ENCODE peak calls at places on chromosomes 13 and 19, in four cellular contexts. F is A172; J is GF-D8; B is activated naive CD4-positive, alpha-beta T cell treated with anti-CD3 and anti-CD28 coated beads for 36 hours. A is an unnamed sample.

GRCh38 chr19:33456076-33456844 is 65.3 kb downstream of the PEPD start:
- DNase-seq in J (no peak), B (no peak), F (no peak), A (no peak)

GRCh38 chr13:44437356-44438233 is 64.0 kb downstream of the SERP2 start:
- DNase-seq in B (no peak), J (peak; percentile 46), F (peak; percentile 54), A (peak; percentile 40)

GRCh38 chr19:33302974-33303790 is 848 bp upstream of the CEBPA start:
- DNase-seq in J (no peak), F (no peak), B (no peak), A (no peak)

GRCh38 chr19:10864538-10864899 is 6.8 kb upstream of the CARM1 start:
- DNase-seq in F (peak; percentile 72), B (peak; percentile 94), J (peak; percentile 21), A (peak; percentile 42)

GRCh38 chr13:29684441-29684840 is 89.0 kb upstream of the SLC7A1 start:
- DNase-seq in J (no peak), F (peak; percentile 23), B (no peak), A (no peak)

GRCh38 chr13:74768521-74769090 is 634.4 kb upstream of the KLF12 start:
- DNase-seq in F (no peak), B (no peak), J (no peak), A (no peak)

GRCh38 chr13:42394361-42395065 is 122.6 kb downstream of the AKAP11 start:
- DNase-seq in F (no peak), B (peak; percentile 43), J (no peak), A (no peak)

GRCh38 chr13:109274188-109274821 is 512.1 kb downstream of the IRS2 start:
- DNase-seq in F (peak; percentile 89), B (no peak), J (no peak), A (peak; percentile 65)

GRCh38 chr19:30635026-30635985 is 263.1 kb downstream of the ZNF536 start:
- DNase-seq in J (no peak), F (no peak), B (no peak), A (no peak)

GRCh38 chr13:47549219-47549752 is 451.8 kb downstream of the SUCLA2 start:
- DNase-seq in F (no peak), J (no peak), B (no peak), A (no peak)